ENCODE peak calls at places on chromosome 14, in ten cellular contexts. V is PC-3, F is GM12878, I is neuronal stem cell, T is OCI-LY7, K is H9, H is mammary epithelial cell, C is IMR-90, Q is fibroblast of lung, J is HCT116. B is an unnamed sample.

GRCh38 chr14:99215277-99215676 is 56.7 kb downstream of the BCL11B start:
- DNase-seq in V (no peak), J (no peak), H (peak; percentile 43), T (no peak), I (no peak), Q (peak; percentile 36), C (no peak), F (no peak), K (no peak), B (no peak)

GRCh38 chr14:69895109-69895508 is 15.9 kb downstream of the SMOC1 start:
- DNase-seq in H (no peak), I (no peak), Q (no peak), C (no peak), J (no peak), K (no peak), T (no peak), F (no peak), V (no peak), B (no peak)

GRCh38 chr14:24775919-24776318 is 141.9 kb upstream of the GZMB start:
- DNase-seq in C (no peak), V (no peak), T (no peak), K (peak; percentile 46), Q (no peak), I (no peak), H (no peak), F (no peak), J (no peak), B (no peak)

GRCh38 chr14:95519699-95520098 is 3.2 kb upstream of the SYNE3 start:
- DNase-seq in J (peak; percentile 56), T (peak; percentile 58), I (no peak), H (peak; percentile 72), K (no peak), F (no peak), C (peak; percentile 77), V (peak; percentile 79), Q (peak; percentile 87), B (no peak)

GRCh38 chr14:105974902-105975301 is 448.5 kb downstream of the TMEM121 start:
- DNase-seq in C (no peak), V (no peak), H (no peak), T (no peak), J (peak; percentile 8), F (no peak), K (no peak), I (no peak), Q (no peak), B (no peak)

GRCh38 chr14:92770454-92770853 is 22.0 kb upstream of the LGMN start:
- DNase-seq in I (no peak), J (no peak), K (no peak), Q (no peak), H (no peak), C (no peak), T (no peak), V (no peak), F (no peak), B (no peak)

GRCh38 chr14:23559010-23559920 is 3.2 kb downstream of the THTPA start:
- DNase-seq in F (no peak), C (peak; percentile 55), J (no peak), T (peak; percentile 75), K (peak; percentile 69), H (no peak), Q (peak; percentile 59), V (peak; percentile 48), I (peak; percentile 68), B (peak; percentile 88)

GRCh38 chr14:35406811-35407630 is 2.5 kb upstream of the NFKBIA start:
- DNase-seq in Q (peak; percentile 81), F (no peak), V (peak; percentile 90), K (no peak), H (peak; percentile 78), I (peak; percentile 36), C (peak; percentile 74), T (peak; percentile 77), J (peak; percentile 56), B (peak; percentile 71)

GRCh38 chr14:65164068-65164824 is 61.9 kb upstream of the MAX start:
- DNase-seq in F (no peak), V (peak; percentile 79), Q (peak; percentile 69), J (peak; percentile 51), H (no peak), K (no peak), I (peak; percentile 44), C (peak; percentile 61), T (peak; percentile 79), B (peak; percentile 65)

GRCh38 chr14:58280954-58281787 is 17.2 kb upstream of the ARID4A start:
- DNase-seq in T (no peak), Q (peak; percentile 91), C (peak; percentile 92), K (no peak), V (peak; percentile 49), H (peak; percentile 88), F (peak; percentile 27), J (no peak), I (no peak), B (no peak)

GRCh38 chr14:65210827-65211192 is 108.5 kb upstream of the MAX start:
- DNase-seq in Q (peak; percentile 24), K (no peak), J (no peak), I (no peak), C (no peak), T (no peak), F (no peak), H (no peak), V (peak; percentile 15), B (no peak)

GRCh38 chr14:55697358-55697985 is 117.5 kb downstream of the KTN1 start:
- DNase-seq in H (no peak), I (no peak), C (no peak), F (no peak), J (no peak), Q (no peak), V (no peak), K (no peak), T (no peak), B (no peak)

GRCh38 chr14:71423481-71423880 is 508.7 kb upstream of the RGS6 start:
- DNase-seq in Q (no peak), I (no peak), J (no peak), H (no peak), F (no peak), K (no peak), T (no peak), V (no peak), C (no peak), B (no peak)

GRCh38 chr14:71414631-71415403 is 507.6 kb downstream of the PCNX1 start:
- DNase-seq in K (no peak), J (no peak), I (no peak), T (no peak), Q (peak; percentile 69), H (peak; percentile 36), V (peak; percentile 47), C (peak; percentile 71), F (no peak), B (no peak)

GRCh38 chr14:71415404-71415690 is 508.1 kb downstream of the PCNX1 start:
- DNase-seq in V (no peak), I (no peak), K (no peak), T (no peak), Q (peak; percentile 84), H (no peak), C (peak; percentile 79), F (no peak), J (no peak), B (no peak)

GRCh38 chr14:71416392-71416791 is 509.1 kb downstream of the PCNX1 start:
- DNase-seq in T (no peak), F (no peak), I (no peak), V (peak; percentile 62), K (no peak), J (no peak), C (peak; percentile 34), Q (no peak), H (peak; percentile 76), B (no peak)

GRCh38 chr14:71418591-71419245 is 511.5 kb downstream of the PCNX1 start:
- DNase-seq in H (no peak), Q (no peak), T (no peak), V (no peak), C (no peak), K (no peak), F (no peak), J (no peak), I (no peak), B (no peak)
- H3K4me2 ChIP-seq in H (no peak overlapping the region), Q (no peak overlapping the region), T (no peak overlapping the region), V (no peak overlapping the region), C (no peak overlapping the region), K (no peak overlapping the region), F (no peak overlapping the region), J (no peak overlapping the region), I (no peak overlapping the region), B (no peak overlapping the region)

GRCh38 chr14:20454645-20455354 is at the start of the genes APEX1 and OSGEP:
- DNase-seq in I (peak; percentile 98), H (peak; percentile 98), K (peak; percentile 98), C (peak; percentile 99), J (peak; percentile 99), T (peak; percentile 100), Q (peak; percentile 99), V (peak; percentile 99), F (peak; percentile 99), B (peak; percentile 100)
- H3K4me2 ChIP-seq in I (peak within 1 kb of the TSS; percentile 69), H (peak within 1 kb of the TSS; percentile 71), K (peak within 1 kb of the TSS; percentile 70), C (peak within 1 kb of the TSS; percentile 69), J (peak within 1 kb of the TSS; percentile 94), T (peak within 1 kb of the TSS; percentile 90), Q (peak within 1 kb of the TSS; percentile 97), V (peak within 1 kb of the TSS; percentile 96), F (peak within 1 kb of the TSS; percentile 67), B (peak within 1 kb of the TSS; percentile 85)

DNA sequence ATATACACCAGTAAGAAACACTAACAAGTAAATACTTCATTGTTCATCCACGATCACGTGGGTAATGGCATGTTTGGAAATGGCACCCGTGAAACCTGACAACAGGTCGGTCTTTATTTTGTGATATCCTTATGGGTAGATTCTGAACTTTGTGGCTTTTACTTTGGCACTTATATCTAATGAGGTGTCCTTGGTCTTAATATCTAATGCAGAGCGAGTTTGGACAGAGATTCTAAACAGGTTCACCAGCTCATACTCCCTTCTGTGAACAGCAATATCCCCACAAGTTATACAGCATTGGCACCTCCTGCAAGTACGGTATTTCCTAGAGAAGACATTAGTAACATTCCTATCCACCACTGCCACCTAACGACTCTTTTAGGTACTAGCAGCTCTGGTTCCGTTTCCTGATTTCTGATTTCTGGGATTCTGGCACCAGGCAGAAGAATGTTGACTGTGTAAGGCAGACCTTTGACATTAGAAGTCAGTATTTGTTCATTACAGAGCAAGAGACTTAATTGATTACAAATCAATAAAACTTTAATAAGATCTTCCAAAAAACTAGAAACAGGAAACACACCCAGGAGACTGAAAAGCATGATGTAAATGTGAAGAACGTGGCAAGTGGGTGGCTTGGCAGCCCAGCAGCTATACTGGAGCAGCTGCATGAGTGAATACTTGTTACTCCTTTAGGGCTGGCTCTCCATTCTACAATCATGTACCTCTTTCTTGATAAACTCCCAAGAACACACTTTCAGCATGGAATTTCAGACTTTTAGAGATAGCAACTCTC is 2.5 kb downstream of the ANG start:
- DNase-seq in C (peak; percentile 72), H (peak; percentile 65), V (peak; percentile 86), K (no peak), F (peak; percentile 44), T (peak; percentile 70), I (peak; percentile 57), J (peak; percentile 60), Q (peak; percentile 76), B (peak; percentile 76)
- H3K4me2 ChIP-seq in C (no peak overlapping the region), H (peak overlapping the region; percentile 22), V (peak overlapping the region; percentile 75), K (no peak overlapping the region), F (peak overlapping the region; percentile 10), T (peak overlapping the region; percentile 4), I (no peak overlapping the region), J (peak overlapping the region; percentile 32), Q (no peak overlapping the region), B (no peak overlapping the region)

DNA sequence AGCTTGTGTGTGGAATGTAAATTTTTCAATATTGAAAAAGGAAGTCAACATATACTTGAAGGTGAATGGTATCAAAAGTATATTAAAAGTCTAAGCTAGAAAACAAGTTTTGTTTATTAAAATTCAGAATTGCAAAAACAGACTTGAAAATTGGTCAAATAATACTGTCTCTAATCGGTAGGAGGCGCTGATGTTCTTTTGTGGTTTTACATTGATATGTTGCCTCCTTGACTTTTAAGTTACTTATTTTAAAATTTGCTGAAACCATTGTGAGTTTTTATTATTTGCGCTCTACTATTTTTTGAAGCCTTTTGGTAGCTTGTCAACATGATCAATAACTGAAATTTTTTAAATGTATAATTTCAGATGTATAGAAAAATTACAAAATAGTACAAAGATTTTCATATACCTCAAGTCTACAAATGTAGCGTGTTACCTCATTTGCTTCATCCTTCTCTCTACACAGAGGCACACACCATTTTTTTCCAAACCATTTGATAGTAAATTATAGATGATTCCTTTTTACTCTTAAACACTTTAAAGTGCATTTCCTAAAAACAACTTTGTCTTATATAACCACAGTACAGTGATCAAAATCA is 6.9 kb downstream of the RTRAF start:
- DNase-seq in H (no peak), V (peak; percentile 58), F (no peak), Q (peak; percentile 81), J (no peak), K (no peak), I (no peak), T (peak; percentile 16), C (peak; percentile 68), B (peak; percentile 32)
- H3K4me2 ChIP-seq in H (no peak overlapping the region), V (no peak overlapping the region), F (no peak overlapping the region), Q (no peak overlapping the region), J (no peak overlapping the region), K (no peak overlapping the region), I (no peak overlapping the region), T (no peak overlapping the region), C (no peak overlapping the region), B (no peak overlapping the region)

B was measured in neural progenitor cell.